ENCODE peak calls at places on chromosome 16, in five cellular contexts. D is mesenchymal stem cell; F is activated CD8-positive, alpha-beta memory T cell treated with anti-CD3 and anti-CD28 coated beads for 48 hours; S is cardiac fibroblast; Y is NCI-H1092 treated with DMSO at 0.1 percent for 48 hours. G is an unnamed sample.

GRCh38 chr16:47617732-47618131 is 156.6 kb downstream of the PHKB start:
- DNase-seq in Y (no peak), S (peak; percentile 10), F (no peak), D (no peak), G (peak; percentile 24)

GRCh38 chr16:117381-118365 is 20.8 kb downstream of the NPRL3 start:
- DNase-seq in Y (peak; percentile 59), D (peak; percentile 60), S (peak; percentile 54), F (peak; percentile 32), G (peak; percentile 31)

GRCh38 chr16:10942352-10943297 is at the start of gene DEXI:
- DNase-seq in D (peak; percentile 90), Y (peak; percentile 93), F (peak; percentile 78), S (peak; percentile 92), G (peak; percentile 82)

GRCh38 chr16:3646348-3646920 is 8.1 kb upstream of the DNASE1 start:
- DNase-seq in Y (peak; percentile 78), S (no peak), F (no peak), D (peak; percentile 20), G (no peak)

GRCh38 chr16:49754495-49755290 is 101.2 kb downstream of the ZNF423 start:
- DNase-seq in F (no peak), S (peak; percentile 59), Y (no peak), D (peak; percentile 17), G (peak; percentile 52)

GRCh38 chr16:51766739-51767138 is 615.7 kb upstream of the SALL1 start:
- DNase-seq in F (no peak), Y (no peak), S (no peak), D (peak; percentile 18), G (no peak)

GRCh38 chr16:30186782-30187555 is 3.6 kb downstream of the CORO1A start:
- DNase-seq in S (peak; percentile 51), Y (no peak), D (peak; percentile 29), F (peak; percentile 94), G (peak; percentile 39)

GRCh38 chr16:88102597-88102996 is 151.4 kb downstream of the BANP start:
- DNase-seq in Y (no peak), S (no peak), F (no peak), D (no peak), G (no peak)

GRCh38 chr16:17266606-17267313 is 204.0 kb downstream of the XYLT1 start:
- DNase-seq in D (no peak), Y (peak; percentile 95), F (no peak), S (no peak), G (no peak)

GRCh38 chr16:81465375-81465943 is 20.9 kb downstream of the CMIP start:
- DNase-seq in Y (no peak), S (no peak), D (no peak), F (no peak), G (no peak)

GRCh38 chr16:29975811-29976511 is 2.3 kb downstream of the TAOK2 start:
- DNase-seq in D (no peak), F (no peak), Y (no peak), S (no peak), G (peak; percentile 23)